ENCODE peak calls at places on chromosomes 11 and 22, in six cellular contexts. One of them, this sample, is unnamed.

GRCh38 chr11:12862761-12863469 is 146.2 kb upstream of the RASSF10 start:
- DNase-seq in trophoblast cell: no peak
- DNase-seq in heart left ventricle: peak
- DNase-seq in aorta: no peak
- DNase-seq in uterus: peak
- DNase-seq in fibroblast of lung: peak
- DNase-seq in this sample: no peak

GRCh38 chr11:86632499-86633269 is 39.7 kb downstream of the ME3 start:
- DNase-seq in trophoblast cell: peak
- DNase-seq in heart left ventricle: no peak
- DNase-seq in aorta: peak
- DNase-seq in uterus: no peak
- DNase-seq in fibroblast of lung: peak
- DNase-seq in this sample: no peak

GRCh38 chr22:49997221-49997599 is 15.4 kb downstream of the IL17REL start:
- DNase-seq in trophoblast cell: no peak
- DNase-seq in heart left ventricle: no peak
- DNase-seq in aorta: no peak
- DNase-seq in uterus: no peak
- DNase-seq in fibroblast of lung: no peak
- DNase-seq in this sample: no peak

GRCh38 chr11:90705661-90706060 is 482.8 kb upstream of the CHORDC1 start:
- DNase-seq in trophoblast cell: peak
- DNase-seq in heart left ventricle: no peak
- DNase-seq in aorta: no peak
- DNase-seq in uterus: no peak
- DNase-seq in fibroblast of lung: no peak
- DNase-seq in this sample: no peak

GRCh38 chr22:44182591-44183588 is 2.2 kb downstream of the PARVG start:
- DNase-seq in trophoblast cell: no peak
- DNase-seq in heart left ventricle: peak
- DNase-seq in aorta: peak
- DNase-seq in uterus: no peak
- DNase-seq in fibroblast of lung: no peak
- DNase-seq in this sample: no peak

GRCh38 chr11:13337986-13338436 is 60.4 kb downstream of the BMAL1 start:
- DNase-seq in trophoblast cell: no peak
- DNase-seq in heart left ventricle: no peak
- DNase-seq in aorta: no peak
- DNase-seq in uterus: no peak
- DNase-seq in fibroblast of lung: peak
- DNase-seq in this sample: no peak

GRCh38 chr11:111406589-111406988 is 27.5 kb upstream of the POU2AF1 start:
- DNase-seq in trophoblast cell: no peak
- DNase-seq in heart left ventricle: no peak
- DNase-seq in aorta: no peak
- DNase-seq in uterus: no peak
- DNase-seq in fibroblast of lung: no peak
- DNase-seq in this sample: no peak

GRCh38 chr11:34501500-34501899 is 12.1 kb downstream of the ELF5 start:
- DNase-seq in trophoblast cell: peak
- DNase-seq in heart left ventricle: no peak
- DNase-seq in aorta: no peak
- DNase-seq in uterus: no peak
- DNase-seq in fibroblast of lung: peak
- DNase-seq in this sample: no peak

GRCh38 chr22:20155330-20156041 is 4.6 kb upstream of the CCDC188 start:
- DNase-seq in trophoblast cell: no peak
- DNase-seq in heart left ventricle: peak
- DNase-seq in aorta: no peak
- DNase-seq in uterus: peak
- DNase-seq in fibroblast of lung: no peak
- DNase-seq in this sample: no peak

GRCh38 chr11:115340874-115341273 is 163.3 kb downstream of the CADM1 start:
- DNase-seq in trophoblast cell: no peak
- DNase-seq in heart left ventricle: no peak
- DNase-seq in aorta: no peak
- DNase-seq in uterus: no peak
- DNase-seq in fibroblast of lung: no peak
- DNase-seq in this sample: no peak

GRCh38 chr22:19559324-19559811 is 35.2 kb upstream of the CLDN5 start:
- DNase-seq in trophoblast cell: no peak
- DNase-seq in heart left ventricle: no peak
- DNase-seq in aorta: no peak
- DNase-seq in uterus: no peak
- DNase-seq in fibroblast of lung: no peak
- DNase-seq in this sample: no peak

GRCh38 chr11:105769627-105770026 is 159.8 kb downstream of the GRIA4 start:
- DNase-seq in trophoblast cell: no peak
- DNase-seq in heart left ventricle: no peak
- DNase-seq in aorta: no peak
- DNase-seq in uterus: no peak
- DNase-seq in fibroblast of lung: no peak
- DNase-seq in this sample: no peak

GRCh38 chr11:105774899-105775298 is 165.0 kb downstream of the GRIA4 start:
- DNase-seq in trophoblast cell: no peak
- DNase-seq in heart left ventricle: no peak
- DNase-seq in aorta: no peak
- DNase-seq in uterus: no peak
- DNase-seq in fibroblast of lung: no peak
- DNase-seq in this sample: no peak
- H3K4me3 ChIP-seq in trophoblast cell: no peak
- H3K4me3 ChIP-seq in heart left ventricle: no peak
- H3K4me3 ChIP-seq in aorta: no peak
- H3K4me3 ChIP-seq in uterus: no peak
- H3K4me3 ChIP-seq in fibroblast of lung: no peak
- H3K4me3 ChIP-seq in this sample: no peak

DNA sequence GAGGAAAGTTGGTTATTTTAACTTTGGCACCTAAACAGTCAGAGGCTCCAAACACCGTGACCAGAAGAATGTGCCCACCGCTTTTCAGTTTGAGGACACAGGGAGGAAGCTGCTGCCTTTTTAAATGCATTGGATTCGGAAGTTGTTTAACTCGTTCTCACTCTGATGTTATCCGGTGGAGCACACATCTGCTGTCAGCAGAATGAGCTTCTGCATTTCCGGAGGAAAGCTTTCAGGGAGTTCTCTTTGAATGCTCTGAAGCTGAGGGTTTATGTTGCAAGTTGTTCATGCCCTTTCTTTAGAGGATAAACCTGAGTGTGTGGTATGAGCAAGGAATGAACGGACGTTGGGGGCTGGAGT is 64.1 kb downstream of the PPFIBP2 start:
- DNase-seq in trophoblast cell: peak
- DNase-seq in heart left ventricle: no peak
- DNase-seq in aorta: no peak
- DNase-seq in uterus: no peak
- DNase-seq in fibroblast of lung: peak
- DNase-seq in this sample: no peak
- H3K4me3 ChIP-seq in trophoblast cell: no peak
- H3K4me3 ChIP-seq in heart left ventricle: peak
- H3K4me3 ChIP-seq in aorta: peak
- H3K4me3 ChIP-seq in uterus: peak
- H3K4me3 ChIP-seq in fibroblast of lung: peak
- H3K4me3 ChIP-seq in this sample: peak

DNA sequence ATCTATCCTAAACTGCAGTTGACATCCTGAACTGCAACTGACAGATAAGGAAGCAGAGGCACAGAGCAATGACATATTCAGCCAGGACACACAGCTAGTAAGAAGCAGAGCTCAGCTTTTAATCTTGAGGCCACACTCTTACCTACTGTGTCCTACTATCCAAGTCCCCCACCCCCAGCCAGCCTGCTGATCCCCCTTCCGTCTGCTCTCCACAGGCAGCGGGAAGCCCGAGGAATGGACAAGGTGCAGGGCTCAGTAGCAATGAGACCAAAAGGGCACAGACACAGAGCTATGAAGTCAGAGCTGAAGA is 4.3 kb downstream of the POLR3H start:
- DNase-seq in trophoblast cell: no peak
- DNase-seq in heart left ventricle: no peak
- DNase-seq in aorta: no peak
- DNase-seq in uterus: no peak
- DNase-seq in fibroblast of lung: no peak
- DNase-seq in this sample: no peak
- H3K4me3 ChIP-seq in trophoblast cell: no peak
- H3K4me3 ChIP-seq in heart left ventricle: no peak
- H3K4me3 ChIP-seq in aorta: no peak
- H3K4me3 ChIP-seq in uterus: no peak
- H3K4me3 ChIP-seq in fibroblast of lung: no peak
- H3K4me3 ChIP-seq in this sample: no peak

GRCh38 chr11:120952503-120953229 is 71.2 kb upstream of the TBCEL start:
- DNase-seq in trophoblast cell: peak
- DNase-seq in heart left ventricle: peak
- DNase-seq in aorta: peak
- DNase-seq in uterus: peak
- DNase-seq in fibroblast of lung: peak
- DNase-seq in this sample: no peak

GRCh38 chr11:120953230-120953558 is 70.7 kb upstream of the TBCEL start:
- DNase-seq in trophoblast cell: no peak
- DNase-seq in heart left ventricle: no peak
- DNase-seq in aorta: no peak
- DNase-seq in uterus: no peak
- DNase-seq in fibroblast of lung: no peak
- DNase-seq in this sample: no peak

GRCh38 chr11:120956710-120957500 is 67.0 kb upstream of the TBCEL start:
- DNase-seq in trophoblast cell: no peak
- DNase-seq in heart left ventricle: no peak
- DNase-seq in aorta: no peak
- DNase-seq in uterus: no peak
- DNase-seq in fibroblast of lung: no peak
- DNase-seq in this sample: no peak

GRCh38 chr11:120950880-120951279 is 73.0 kb upstream of the TBCEL start:
- DNase-seq in trophoblast cell: no peak
- DNase-seq in heart left ventricle: no peak
- DNase-seq in aorta: no peak
- DNase-seq in uterus: no peak
- DNase-seq in fibroblast of lung: no peak
- DNase-seq in this sample: no peak

GRCh38 chr11:120954381-120954780 is 69.5 kb upstream of the TBCEL start:
- DNase-seq in trophoblast cell: no peak
- DNase-seq in heart left ventricle: no peak
- DNase-seq in aorta: no peak
- DNase-seq in uterus: no peak
- DNase-seq in fibroblast of lung: no peak
- DNase-seq in this sample: no peak
- H3K4me3 ChIP-seq in trophoblast cell: no peak
- H3K4me3 ChIP-seq in heart left ventricle: no peak
- H3K4me3 ChIP-seq in aorta: no peak
- H3K4me3 ChIP-seq in uterus: no peak
- H3K4me3 ChIP-seq in fibroblast of lung: no peak
- H3K4me3 ChIP-seq in this sample: no peak

GRCh38 chr11:72641522-72641899 is 32.7 kb downstream of the PDE2A start:
- DNase-seq in trophoblast cell: no peak
- DNase-seq in heart left ventricle: no peak
- DNase-seq in aorta: no peak
- DNase-seq in uterus: no peak
- DNase-seq in fibroblast of lung: no peak
- DNase-seq in this sample: no peak
- H3K4me3 ChIP-seq in trophoblast cell: no peak
- H3K4me3 ChIP-seq in heart left ventricle: peak
- H3K4me3 ChIP-seq in aorta: no peak
- H3K4me3 ChIP-seq in uterus: peak
- H3K4me3 ChIP-seq in fibroblast of lung: no peak
- H3K4me3 ChIP-seq in this sample: peak

DNA sequence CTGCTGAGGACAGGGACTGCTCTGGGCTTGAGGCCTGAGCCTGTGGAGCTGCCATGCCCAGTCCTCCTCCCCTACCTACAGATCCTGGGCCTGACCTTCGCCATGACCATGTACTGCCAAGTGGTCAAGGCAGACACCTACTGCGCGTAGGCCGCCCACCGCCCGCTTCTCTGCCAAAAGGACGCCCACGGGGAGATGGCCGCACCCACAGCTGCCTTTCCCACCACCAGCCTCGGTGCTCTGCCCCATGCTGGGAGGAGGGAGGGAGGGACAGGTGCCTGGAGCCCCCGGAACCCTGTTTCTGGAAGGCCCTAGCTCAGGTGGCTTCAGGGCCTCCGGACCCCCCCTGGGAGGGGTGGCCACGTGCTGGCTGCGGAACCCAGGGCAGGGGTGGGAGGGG is 23.8 kb downstream of the TSPAN4 start:
- DNase-seq in trophoblast cell: no peak
- DNase-seq in heart left ventricle: no peak
- DNase-seq in aorta: no peak
- DNase-seq in uterus: no peak
- DNase-seq in fibroblast of lung: no peak
- DNase-seq in this sample: no peak
- H3K4me3 ChIP-seq in trophoblast cell: no peak
- H3K4me3 ChIP-seq in heart left ventricle: no peak
- H3K4me3 ChIP-seq in aorta: no peak
- H3K4me3 ChIP-seq in uterus: no peak
- H3K4me3 ChIP-seq in fibroblast of lung: no peak
- H3K4me3 ChIP-seq in this sample: no peak

GRCh38 chr11:75919525-75919924 is 104.5 kb downstream of the UVRAG start:
- DNase-seq in trophoblast cell: no peak
- DNase-seq in heart left ventricle: no peak
- DNase-seq in aorta: no peak
- DNase-seq in uterus: no peak
- DNase-seq in fibroblast of lung: peak
- DNase-seq in this sample: no peak
- H3K4me3 ChIP-seq in trophoblast cell: no peak
- H3K4me3 ChIP-seq in heart left ventricle: no peak
- H3K4me3 ChIP-seq in aorta: no peak
- H3K4me3 ChIP-seq in uterus: no peak
- H3K4me3 ChIP-seq in fibroblast of lung: no peak
- H3K4me3 ChIP-seq in this sample: no peak